ENCODE peak calls at places on chromosomes 6 and 20, in seven cellular contexts. W, L, N, Q, M, V and R are unnamed samples.

GRCh38 chr6:110394409-110394808 is 21.0 kb downstream of the DDO start:
- DNase-seq in V (no peak), M (no peak), N (no peak), L (no peak), Q (no peak), W (no peak), R (no peak)

GRCh38 chr20:13028001-13028400 is 19.2 kb downstream of the SPTLC3 start:
- DNase-seq in V (no peak), Q (no peak), W (no peak), M (no peak), N (no peak), L (no peak), R (no peak)

GRCh38 chr6:162198072-162198471 is 529.5 kb downstream of the PRKN start:
- DNase-seq in Q (no peak), M (no peak), W (no peak), V (no peak), N (no peak), L (no peak), R (no peak)

GRCh38 chr20:48025661-48026060 is 240.4 kb upstream of the SULF2 start:
- DNase-seq in Q (no peak), N (no peak), L (no peak), M (no peak), V (no peak), W (no peak), R (no peak)

GRCh38 chr6:300494-301198 is 8.4 kb downstream of the DUSP22 start:
- DNase-seq in Q (no peak), V (no peak), L (no peak), M (no peak), W (no peak), N (no peak), R (no peak)

GRCh38 chr6:26020291-26020982 is 57.8 kb downstream of the TRIM38 start:
- DNase-seq in W (peak; percentile 95), N (peak; percentile 94), L (peak; percentile 82), V (peak; percentile 92), Q (peak; percentile 79), M (peak; percentile 93), R (peak; percentile 33)

GRCh38 chr6:37699138-37699766 is 1.6 kb upstream of the MDGA1 start:
- DNase-seq in W (no peak), M (no peak), V (no peak), Q (no peak), L (no peak), N (no peak), R (no peak)

GRCh38 chr20:43383026-43383795 is 74.5 kb upstream of the SRSF6 start:
- DNase-seq in Q (no peak), M (no peak), V (no peak), L (no peak), W (no peak), N (no peak), R (no peak)

GRCh38 chr20:23161968-23162696 is 76.0 kb upstream of the CD93 start:
- DNase-seq in Q (peak; percentile 54), N (peak; percentile 90), M (peak; percentile 82), W (no peak), V (peak; percentile 24), L (peak; percentile 70), R (peak; percentile 92)

GRCh38 chr6:159817951-159818739 is 18.1 kb downstream of the PNLDC1 start:
- DNase-seq in N (no peak), W (no peak), V (no peak), M (no peak), L (no peak), Q (no peak), R (no peak)

GRCh38 chr6:142165227-142165626 is 18.2 kb downstream of the VTA1 start:
- DNase-seq in Q (no peak), N (no peak), L (no peak), V (no peak), W (no peak), M (no peak), R (no peak)

GRCh38 chr6:157276731-157277130 is 46.6 kb downstream of the TMEM242 start:
- DNase-seq in N (no peak), Q (no peak), L (no peak), M (no peak), V (no peak), W (no peak), R (no peak)

DNA sequence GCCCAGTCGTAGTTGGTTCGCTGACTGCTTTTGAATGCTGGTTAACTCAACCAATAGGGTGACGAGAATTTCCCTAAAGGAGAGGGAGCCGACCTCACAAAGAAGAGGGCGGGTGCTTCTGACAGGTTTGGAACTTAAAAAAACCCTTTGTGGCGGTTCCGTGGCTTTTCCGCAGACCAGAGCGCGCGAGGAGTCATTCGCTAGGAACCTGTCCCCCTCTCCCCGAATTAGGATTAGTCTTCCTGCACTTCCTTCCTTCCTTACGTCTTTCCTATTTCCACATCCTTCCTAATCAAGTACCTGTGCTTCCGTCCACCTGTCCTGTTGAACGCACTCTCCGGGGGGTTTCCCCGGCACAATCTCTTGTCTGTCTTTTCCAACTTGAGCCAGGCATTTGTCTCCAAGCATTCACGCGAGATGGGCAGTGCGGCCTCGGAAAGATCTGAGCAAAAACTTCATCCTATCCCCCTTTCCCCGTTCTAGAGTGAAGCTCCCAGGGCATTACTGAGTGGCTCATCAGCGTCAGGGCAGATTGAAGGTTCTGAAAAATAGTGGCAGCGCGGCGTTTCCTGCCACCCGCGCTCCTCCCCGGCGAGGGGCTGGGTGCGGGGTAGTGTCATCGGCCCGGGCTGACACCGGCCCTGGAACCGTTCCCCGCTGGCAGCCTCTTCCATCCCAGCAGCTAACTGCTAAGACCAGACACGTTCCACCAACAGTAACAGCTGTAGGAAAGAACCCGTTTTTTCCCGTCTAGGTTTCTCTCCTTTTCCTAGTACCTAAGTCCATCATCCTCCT is 1.5 kb upstream of the STXBP5 start:
- DNase-seq in N (peak; percentile 94), V (peak; percentile 94), Q (peak; percentile 87), M (peak; percentile 91), L (peak; percentile 68), W (peak; percentile 98), R (peak; percentile 81)
- TF ChIP-seq POLR2A in N (peak; percentile 81), V (peak; percentile 37), Q (peak; percentile 67), M (peak; percentile 91), L (peak; percentile 75), W (no peak), R (peak; percentile 88)

GRCh38 chr20:31237763-31238162 is 19.7 kb upstream of the DEFB115 start:
- DNase-seq in M (no peak), W (no peak), V (no peak), Q (no peak), L (no peak), N (no peak), R (no peak)
- H3K9me3 ChIP-seq in M (no peaks in the 10 kb centered on the region), W (peaks cover 25% of the 10 kb centered on the region), V (peaks cover 5% of the 10 kb centered on the region), Q (peaks cover 68% of the 10 kb centered on the region), L (no peaks in the 10 kb centered on the region), N (peaks cover 70% of the 10 kb centered on the region), R (no peaks in the 10 kb centered on the region)

GRCh38 chr6:44225579-44226325 is 2.4 kb downstream of the SLC29A1 start:
- DNase-seq in Q (no peak), V (no peak), W (no peak), N (no peak), L (no peak), M (no peak), R (no peak)

GRCh38 chr6:44228031-44228430 is 4.6 kb downstream of the SLC29A1 start:
- DNase-seq in W (no peak), M (no peak), Q (no peak), N (no peak), V (no peak), L (no peak), R (no peak)

GRCh38 chr6:44227138-44227770 is 3.9 kb downstream of the SLC29A1 start:
- DNase-seq in Q (no peak), N (peak; percentile 64), L (no peak), W (no peak), M (peak; percentile 30), V (no peak), R (no peak)

GRCh38 chr6:44224978-44225330 is 1.6 kb downstream of the SLC29A1 start:
- DNase-seq in L (no peak), M (no peak), Q (no peak), N (no peak), W (no peak), V (no peak), R (no peak)

DNA sequence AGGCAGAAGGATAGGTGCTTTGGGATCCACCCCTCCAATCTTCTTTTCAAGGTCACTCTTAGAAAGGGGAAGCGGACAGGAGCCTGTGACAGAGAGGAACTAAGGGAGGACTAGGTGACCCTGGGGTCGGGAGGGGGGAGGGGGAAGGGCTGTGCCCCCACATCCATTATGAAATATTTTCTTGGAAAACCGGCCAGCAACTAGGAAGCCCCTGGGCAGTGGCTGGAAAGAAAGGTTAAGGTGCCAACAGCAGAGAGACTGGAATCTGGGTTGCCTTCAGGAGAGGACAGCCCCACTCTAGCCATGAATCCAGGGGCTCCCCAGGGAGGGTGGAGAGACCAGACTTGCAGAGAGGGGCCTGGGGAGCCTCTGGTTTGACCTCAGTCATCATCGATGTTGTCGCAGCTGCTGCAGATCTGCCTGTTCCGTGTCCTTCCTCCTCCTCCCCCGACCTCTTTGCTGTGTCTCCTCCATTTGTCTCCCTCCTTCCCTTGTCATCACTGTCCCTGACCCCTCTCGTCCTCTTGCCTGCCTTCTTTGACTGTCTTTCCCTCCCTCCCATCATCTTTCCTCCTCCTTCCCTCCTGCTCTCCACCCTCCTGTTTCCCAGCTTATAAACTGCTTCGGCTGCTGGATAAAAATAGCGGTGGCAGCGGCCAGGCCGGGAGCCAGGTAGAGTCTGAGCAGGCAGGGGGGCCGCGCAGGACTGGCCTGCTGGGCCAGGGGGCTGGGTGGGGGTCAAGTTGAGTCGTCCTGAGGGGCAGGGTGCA is 3.2 kb downstream of the SLC29A1 start:
- DNase-seq in V (no peak), W (no peak), N (peak; percentile 83), L (no peak), M (peak; percentile 48), Q (no peak), R (no peak)
- H3K4me1 ChIP-seq in V (peaks cover 40% of the 10 kb centered on the region), W (peaks cover 12% of the 10 kb centered on the region), N (peaks cover 95% of the 10 kb centered on the region), L (peaks cover 84% of the 10 kb centered on the region), M (peaks cover 78% of the 10 kb centered on the region), Q (peaks cover 46% of the 10 kb centered on the region), R (peaks cover 84% of the 10 kb centered on the region)

DNA sequence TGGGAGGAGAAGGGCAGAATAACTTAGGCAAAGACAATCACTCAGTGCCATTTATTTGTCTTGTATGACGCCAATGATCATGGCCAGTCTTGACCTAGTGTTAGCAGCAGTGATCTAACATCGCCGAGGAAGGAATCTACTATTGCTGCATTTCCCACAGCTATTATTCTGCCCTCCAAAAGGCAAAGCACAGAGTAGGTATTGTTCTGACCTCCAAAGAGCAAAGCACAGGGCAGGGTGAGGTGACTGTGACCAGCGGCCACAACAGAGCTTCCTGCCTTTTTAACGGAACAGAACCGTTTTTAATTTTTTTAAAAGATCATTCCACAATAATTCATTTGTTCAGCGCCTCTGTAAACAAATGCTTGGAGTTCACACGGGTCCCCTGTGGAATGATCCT is 236.0 kb downstream of the CDH4 start:
- DNase-seq in W (no peak), V (no peak), Q (no peak), N (no peak), L (no peak), M (no peak), R (no peak)
- TF ChIP-seq POLR2A in W (no peak), V (no peak), Q (no peak), N (no peak), L (no peak), M (no peak), R (no peak)

DNA sequence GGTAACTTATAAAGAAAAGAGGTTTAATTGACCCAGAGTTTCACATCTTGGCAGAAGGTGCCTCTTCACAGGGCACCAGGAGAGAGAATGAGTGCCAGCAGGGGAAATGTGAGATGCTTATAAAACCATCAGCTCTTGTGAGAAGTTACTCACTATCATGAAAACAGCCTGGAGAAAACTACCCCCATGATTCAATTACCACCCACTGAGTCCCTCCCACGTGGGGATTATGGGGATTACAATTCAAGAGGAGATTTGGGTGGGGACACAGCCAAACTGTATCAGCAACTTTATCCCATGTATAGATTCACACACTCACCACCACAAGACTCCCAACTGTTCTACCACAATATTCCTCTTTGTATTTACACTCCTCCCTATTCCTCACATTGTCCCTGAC is 10.6 kb downstream of the PDSS2 start:
- DNase-seq in V (no peak), N (no peak), W (no peak), M (no peak), Q (no peak), L (no peak), R (no peak)
- H3K9me3 ChIP-seq in V (peaks cover 20% of the 10 kb centered on the region), N (peaks cover 6% of the 10 kb centered on the region), W (peaks cover 11% of the 10 kb centered on the region), M (no peaks in the 10 kb centered on the region), Q (peaks cover 14% of the 10 kb centered on the region), L (no peaks in the 10 kb centered on the region), R (peaks cover 5% of the 10 kb centered on the region)